ENCODE peak calls at places on chromosomes 7 and 10, in five cellular contexts. B is GM10248, X is fibroblast of lung, N is brain microvascular endothelial cell, O is Caco-2. G is an unnamed sample.

GRCh38 chr10:96610817-96611216 is 24.0 kb upstream of the TM9SF3 start:
- DNase-seq in N (no peak), B (no peak), X (no peak), O (no peak), G (peak)

GRCh38 chr7:102326156-102326914 is 29.9 kb downstream of the SPDYE6 start:
- DNase-seq in O (no peak), N (no peak), X (no peak), B (no peak), G (no peak)

GRCh38 chr7:105387621-105388372 is 924 bp downstream of the SRPK2 start:
- DNase-seq in B (peak), N (peak), O (peak), X (peak), G (peak)

GRCh38 chr10:2214035-2214434 is 476.7 kb upstream of the ADARB2 start:
- DNase-seq in O (no peak), X (peak), B (no peak), N (peak), G (no peak)

GRCh38 chr10:48691812-48692528 is 7.3 kb downstream of the WDFY4 start:
- DNase-seq in N (no peak), X (no peak), O (no peak), B (no peak), G (no peak)

GRCh38 chr7:73830872-73831655 is at the start of gene CLDN4:
- DNase-seq in N (no peak), B (no peak), O (peak), X (no peak), G (no peak)

GRCh38 chr7:152735443-152736004 is 24.0 kb upstream of the ACTR3B start:
- DNase-seq in X (no peak), N (no peak), O (no peak), B (no peak), G (no peak)

GRCh38 chr7:156156734-156157408 is 344.6 kb upstream of the SHH start:
- DNase-seq in X (peak), B (no peak), O (peak), N (peak), G (peak)

GRCh38 chr7:38107486-38107893 is 70.6 kb upstream of the STARD3NL start:
- DNase-seq in O (peak), X (peak), B (peak), N (peak), G (peak)

GRCh38 chr7:107659666-107660065 is 962 bp upstream of the SLC26A4 start:
- DNase-seq in O (no peak), N (peak), B (peak), X (peak), G (peak)

GRCh38 chr7:79361214-79361613 is 92.3 kb downstream of the MAGI2 start:
- DNase-seq in B (no peak), N (no peak), O (peak), X (no peak), G (no peak)

GRCh38 chr10:15791816-15792524 is 68.3 kb downstream of the MINDY3 start:
- DNase-seq in B (no peak), O (no peak), X (no peak), N (no peak), G (no peak)

GRCh38 chr10:34549953-34550352 is 265.1 kb downstream of the PARD3 start:
- DNase-seq in N (no peak), X (no peak), B (no peak), O (no peak), G (no peak)

DNA sequence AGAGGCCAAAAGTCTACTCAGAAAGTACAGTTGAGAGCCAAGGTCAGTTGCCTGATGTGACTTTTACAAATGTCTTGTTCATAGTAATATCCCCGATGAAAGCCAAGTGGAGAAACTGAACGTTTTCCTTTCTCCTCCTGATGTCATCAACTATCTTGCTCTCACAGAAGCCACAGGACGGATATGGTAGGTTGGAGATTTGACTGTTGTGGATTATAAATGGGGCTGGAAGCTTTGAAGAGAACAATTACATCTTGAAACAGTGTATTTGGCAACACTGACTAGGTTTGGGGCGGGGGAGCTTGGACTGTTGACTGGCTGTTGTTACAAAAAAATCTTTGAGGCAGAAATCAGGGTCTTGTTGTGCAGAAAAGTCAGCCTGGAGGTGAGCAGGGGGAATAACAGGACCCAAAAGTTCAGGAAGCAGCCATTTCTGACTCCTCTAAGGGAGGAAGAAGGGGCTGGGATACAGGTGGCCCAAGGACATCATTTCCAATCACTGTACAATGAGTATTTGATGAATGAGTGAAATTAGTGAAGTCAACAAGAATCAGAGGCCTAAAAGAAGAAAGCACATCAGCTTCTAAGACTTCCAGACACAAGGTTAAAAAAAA is 24.3 kb downstream of the PLEKHS1 start:
- DNase-seq in N (no peak), X (no peak), O (no peak), B (no peak), G (no peak)
- TF ChIP-seq CTCF in N (peak), X (no peak), O (no peak), B (no peak), G (no peak)

GRCh38 chr7:84232653-84233052 is 38.1 kb upstream of the SEMA3A start:
- DNase-seq in X (peak), B (no peak), O (no peak), N (peak), G (no peak)
- TF ChIP-seq CTCF in X (peak), B (no peak), O (no peak), N (peak), G (peak)

GRCh38 chr10:136465-136762 is 1.2 kb downstream of the ZMYND11 start:
- DNase-seq in B (no peak), O (no peak), X (no peak), N (no peak), G (no peak)
- TF ChIP-seq CTCF in B (no peak), O (no peak), X (no peak), N (no peak), G (no peak)

DNA sequence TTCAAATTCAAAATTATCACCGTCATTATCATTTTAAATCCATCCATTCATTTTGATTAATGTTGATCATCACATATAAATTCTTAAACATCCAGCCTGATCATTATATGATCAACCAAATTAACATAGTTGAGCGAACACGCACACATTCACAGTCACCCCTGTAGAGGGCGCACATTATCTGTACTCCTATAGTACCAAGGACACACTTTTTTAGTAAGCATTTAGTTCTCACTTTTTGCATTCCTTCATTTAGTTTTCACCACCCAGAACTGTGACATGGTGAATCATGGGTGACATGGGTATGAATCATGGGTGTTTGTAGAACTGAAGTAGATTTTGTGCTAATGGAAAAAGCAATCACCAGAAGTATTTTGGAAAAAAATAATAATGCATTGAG is 26.0 kb upstream of the ZNF735 start:
- DNase-seq in O (no peak), N (no peak), X (no peak), B (no peak), G (peak)
- TF ChIP-seq CTCF in O (no peak), N (peak), X (no peak), B (no peak), G (peak)

DNA sequence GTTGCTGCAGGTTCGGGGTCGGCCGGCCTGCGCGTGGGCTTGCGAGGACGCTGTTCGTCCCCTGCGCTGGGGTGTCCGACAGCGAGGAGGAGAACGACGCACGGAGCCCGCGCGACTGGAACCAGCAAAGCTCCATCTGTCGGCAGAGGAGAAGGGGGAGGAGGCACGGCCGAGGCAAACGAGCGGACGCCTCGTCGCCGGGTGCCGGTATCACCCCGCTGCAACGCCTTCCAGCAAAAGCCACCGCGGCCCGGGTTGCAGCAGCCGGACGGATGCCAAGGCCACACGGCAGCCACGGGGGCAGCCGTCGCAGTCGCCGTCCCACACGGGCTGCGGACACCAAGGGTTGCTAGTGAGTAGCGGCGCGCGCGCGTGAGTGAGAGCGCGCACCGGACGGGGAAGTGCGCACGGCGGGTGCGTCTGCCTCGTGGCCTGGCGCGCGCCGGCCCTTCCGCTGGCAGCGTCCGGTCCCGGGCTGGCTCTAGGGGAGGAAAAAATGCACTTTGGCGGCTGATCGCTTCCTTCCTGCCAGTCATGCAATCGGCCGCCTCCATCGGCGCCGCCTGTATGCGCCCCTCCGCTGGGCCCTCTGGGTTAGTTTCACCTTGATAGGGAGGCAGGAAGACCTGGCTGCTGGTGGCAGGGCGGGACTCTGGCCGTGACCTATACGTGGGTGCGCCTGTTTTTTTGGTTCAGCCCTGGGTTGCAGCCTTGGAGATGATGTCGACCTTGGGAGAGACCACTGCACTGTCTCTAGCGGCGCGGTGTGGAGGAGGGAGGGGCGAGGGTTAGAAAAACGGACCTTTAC is 446 bp downstream of the STAMBPL1 start:
- DNase-seq in B (peak), N (peak), X (peak), O (peak), G (peak)
- TF ChIP-seq CTCF in B (peak), N (peak), X (no peak), O (no peak), G (no peak)

DNA sequence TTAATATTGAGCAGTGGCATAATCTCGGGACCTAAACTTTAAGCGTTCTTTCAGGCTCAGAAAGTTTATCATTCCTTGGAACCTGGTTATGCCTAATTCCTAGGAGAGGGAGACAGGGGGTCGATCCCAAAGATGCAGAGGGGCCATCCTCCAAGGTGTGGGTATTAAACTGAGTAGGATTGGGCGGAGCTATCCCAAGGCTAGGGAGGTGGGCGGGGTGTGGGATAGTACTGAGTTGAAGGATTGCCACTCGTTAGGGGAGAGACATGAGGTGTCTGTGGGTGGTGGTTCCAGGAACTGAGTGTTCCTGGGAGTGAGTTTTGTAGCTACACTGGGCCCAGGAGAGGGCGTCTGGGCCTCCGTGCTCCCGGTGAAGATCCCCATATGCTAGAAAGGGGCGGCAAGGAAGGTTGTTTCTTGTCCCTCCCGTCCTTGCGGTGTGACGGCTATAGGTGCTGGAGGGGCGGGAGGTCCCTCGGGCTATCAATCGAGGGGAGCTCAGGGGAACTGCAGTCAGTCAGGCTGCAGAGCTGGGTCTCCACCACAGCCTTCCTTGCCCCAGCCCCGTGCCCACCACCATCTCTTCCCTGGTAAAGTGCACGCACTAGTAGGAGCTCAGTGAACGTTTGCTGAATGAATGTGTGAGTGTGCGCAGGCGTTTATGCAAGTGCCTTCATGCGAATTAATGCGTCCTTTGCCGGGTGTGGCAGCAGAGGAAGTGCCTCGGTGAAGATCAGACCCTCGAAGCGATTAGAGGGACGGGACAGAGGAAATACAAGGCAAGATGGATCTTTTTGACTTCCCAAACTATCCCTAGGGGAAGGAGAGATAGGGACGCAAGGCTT is 3.0 kb upstream of the HMX2 start:
- DNase-seq in B (peak), O (no peak), N (no peak), X (no peak), G (peak)
- TF ChIP-seq CTCF in B (no peak), O (no peak), N (peak), X (no peak), G (no peak)

DNA sequence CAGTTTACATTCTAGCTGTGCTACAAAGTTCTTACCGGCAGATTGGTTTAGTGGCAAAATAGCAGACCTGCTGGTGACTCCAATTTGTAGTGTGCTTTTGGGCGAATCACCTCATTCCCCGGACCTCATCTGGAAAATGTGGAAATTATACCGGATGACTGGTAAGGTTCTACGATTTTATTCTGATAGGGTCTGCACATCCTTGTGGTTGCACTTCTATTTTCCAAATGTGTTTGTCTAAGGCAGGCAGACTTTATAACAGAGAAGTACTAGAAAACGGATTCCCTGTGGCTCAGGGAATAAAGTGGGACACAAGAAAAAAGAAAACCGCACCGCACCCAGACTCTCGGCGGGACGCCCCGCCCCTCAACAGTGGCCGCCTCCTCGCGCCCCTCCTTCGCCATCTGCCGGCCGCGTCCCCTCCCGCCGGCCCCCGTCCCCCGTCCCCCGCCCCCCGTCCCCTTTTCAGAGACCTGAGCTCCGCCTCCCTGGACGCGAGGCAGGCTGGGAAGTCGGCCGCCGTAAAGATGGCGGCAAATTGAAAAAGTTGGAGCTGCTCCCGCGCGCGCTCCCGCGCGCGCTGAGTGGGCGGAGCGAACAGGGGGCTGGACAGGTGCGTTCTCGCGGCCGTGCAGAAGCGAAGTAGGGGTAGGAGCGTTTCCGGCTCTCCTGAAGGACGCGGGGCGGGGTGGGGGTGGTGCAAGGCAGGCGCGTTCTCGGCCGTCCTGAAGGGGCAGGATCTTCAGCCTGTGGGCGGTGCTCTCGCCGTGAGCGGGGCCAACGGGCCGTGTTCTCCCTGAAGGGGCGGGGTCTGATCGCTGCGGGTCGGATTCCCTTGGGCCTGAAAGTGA is 531 bp upstream of the CCM2 start:
- DNase-seq in X (peak), N (peak), O (peak), B (peak), G (peak)
- TF ChIP-seq CTCF in X (no peak), N (no peak), O (no peak), B (no peak), G (no peak)

DNA sequence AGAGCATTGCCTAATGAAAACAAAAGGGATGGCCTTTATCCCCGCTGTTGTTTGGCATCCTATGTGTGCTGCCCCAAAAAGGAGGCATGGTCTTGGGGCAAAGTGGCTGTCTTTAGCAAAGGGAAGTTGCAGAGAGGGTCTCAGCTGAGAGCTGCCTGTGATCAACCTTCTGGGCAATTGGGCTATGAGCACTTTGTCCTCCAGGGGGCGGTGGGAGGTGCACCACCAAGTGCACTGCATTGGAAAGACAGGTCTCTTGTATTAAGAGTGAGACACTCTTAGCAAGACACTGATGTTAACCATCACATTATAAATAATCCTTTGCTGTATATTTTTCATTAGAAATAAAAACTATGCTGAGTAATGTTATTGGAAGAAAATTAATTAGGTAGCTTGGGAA is 314.8 kb downstream of the POM121L12 start:
- DNase-seq in N (no peak), X (no peak), O (peak), B (no peak), G (peak)
- TF ChIP-seq CTCF in N (peak), X (no peak), O (peak), B (peak), G (peak)